ENCODE peak calls at places on chromosome 14, in five cellular contexts. B is GM12878, X is K562, P is HL-60, D is SK-N-SH. F is an unnamed sample.
A peak's percentile ranks its signal among the peaks of the same experiment; 100 is the strongest.

GRCh38 chr14:91125801-91126200 is 11.9 kb downstream of the DGLUCY start:
- DNase-seq in B (no peak), X (no peak), P (no peak), D (no peak), F (no peak)

GRCh38 chr14:86013663-86014062 is 483.7 kb downstream of the FLRT2 start:
- DNase-seq in B (no peak), X (no peak), P (no peak), D (no peak), F (peak; percentile 46)

GRCh38 chr14:35480119-35480769 is 53.7 kb upstream of the INSM2 start:
- DNase-seq in B (peak; percentile 35), X (no peak), P (no peak), D (no peak), F (no peak)

GRCh38 chr14:24241829-24242443 is 487 bp downstream of the TINF2 start:
- DNase-seq in B (no peak), X (peak; percentile 92), P (peak; percentile 22), D (peak; percentile 96), F (peak; percentile 97)

GRCh38 chr14:24542346-24542936 is 33.6 kb downstream of the CTSG start:
- DNase-seq in B (no peak), X (no peak), P (no peak), D (no peak), F (no peak)

GRCh38 chr14:72610831-72611200 is 283.1 kb downstream of the DPF3 start:
- DNase-seq in B (no peak), X (no peak), P (no peak), D (no peak), F (no peak)

GRCh38 chr14:42665083-42665482 is 1058.4 kb downstream of the LRFN5 start:
- DNase-seq in B (no peak), X (no peak), P (no peak), D (no peak), F (no peak)

GRCh38 chr14:103184046-103184445 is 60.8 kb downstream of the TNFAIP2 start:
- DNase-seq in B (no peak), X (no peak), P (no peak), D (no peak), F (no peak)

GRCh38 chr14:35366048-35366428 is 38.5 kb downstream of the NFKBIA start:
- DNase-seq in B (no peak), X (no peak), P (no peak), D (no peak), F (no peak)

GRCh38 chr14:94562941-94563883 is 2.0 kb downstream of the SERPINA4 start:
- DNase-seq in B (no peak), X (no peak), P (no peak), D (no peak), F (no peak)

GRCh38 chr14:68735836-68736235 is 57.0 kb downstream of the ZFP36L1 start:
- DNase-seq in B (no peak), X (no peak), P (no peak), D (no peak), F (no peak)

GRCh38 chr14:68669101-68669500 is 123.8 kb downstream of the ZFP36L1 start:
- DNase-seq in B (no peak), X (no peak), P (no peak), D (no peak), F (no peak)

GRCh38 chr14:75277796-75278421 is 719 bp upstream of the FOS start:
- DNase-seq in B (no peak), X (no peak), P (no peak), D (no peak), F (no peak)

GRCh38 chr14:67228325-67228984 is 12.8 kb upstream of the PALS1 start:
- DNase-seq in B (no peak), X (no peak), P (no peak), D (no peak), F (no peak)

GRCh38 chr14:88346048-88346639 is 23.1 kb upstream of the KCNK10 start:
- DNase-seq in B (no peak), X (no peak), P (no peak), D (no peak), F (peak; percentile 71)

GRCh38 chr14:100526632-100527031 is 60.6 kb downstream of the BEGAIN start:
- DNase-seq in B (no peak), X (no peak), P (no peak), D (no peak), F (no peak)

GRCh38 chr14:84937449-84937848 is 592.5 kb upstream of the FLRT2 start:
- DNase-seq in B (no peak), X (no peak), P (no peak), D (no peak), F (no peak)

GRCh38 chr14:96616168-96616681 is 114.0 kb downstream of the PAPOLA start:
- DNase-seq in B (no peak), X (no peak), P (no peak), D (peak; percentile 56), F (no peak)
- TF ChIP-seq GABPA in B (no peak), X (no peak), P (no peak), D (no peak), F (no peak)

GRCh38 chr14:104971447-104972240 is 6.5 kb downstream of the AHNAK2 start:
- DNase-seq in B (no peak), X (no peak), P (no peak), D (no peak), F (no peak)

GRCh38 chr14:104968153-104968527 is 10.0 kb downstream of the AHNAK2 start:
- DNase-seq in B (no peak), X (peak; percentile 48), P (no peak), D (peak; percentile 75), F (no peak)

GRCh38 chr14:104968541-104969401 is 9.4 kb downstream of the AHNAK2 start:
- DNase-seq in B (no peak), X (no peak), P (no peak), D (peak; percentile 51), F (no peak)

GRCh38 chr14:104970231-104971068 is 7.7 kb downstream of the AHNAK2 start:
- DNase-seq in B (no peak), X (peak; percentile 34), P (no peak), D (no peak), F (no peak)

GRCh38 chr14:104969741-104970230 is 8.4 kb downstream of the AHNAK2 start:
- DNase-seq in B (no peak), X (no peak), P (no peak), D (no peak), F (no peak)
- TF ChIP-seq GABPA in B (no peak), X (no peak), P (no peak), D (no peak), F (no peak)

GRCh38 chr14:52032196-52032865 is 36.5 kb downstream of the NID2 start:
- DNase-seq in B (no peak), X (no peak), P (no peak), D (no peak), F (no peak)

GRCh38 chr14:52026921-52027320 is 37.6 kb downstream of the RTRAF start:
- DNase-seq in B (no peak), X (no peak), P (no peak), D (no peak), F (no peak)

GRCh38 chr14:52031781-52032180 is 37.1 kb downstream of the NID2 start:
- DNase-seq in B (no peak), X (no peak), P (no peak), D (no peak), F (no peak)

GRCh38 chr14:52033131-52033642 is 35.7 kb downstream of the NID2 start:
- DNase-seq in B (no peak), X (no peak), P (no peak), D (no peak), F (no peak)

DNA sequence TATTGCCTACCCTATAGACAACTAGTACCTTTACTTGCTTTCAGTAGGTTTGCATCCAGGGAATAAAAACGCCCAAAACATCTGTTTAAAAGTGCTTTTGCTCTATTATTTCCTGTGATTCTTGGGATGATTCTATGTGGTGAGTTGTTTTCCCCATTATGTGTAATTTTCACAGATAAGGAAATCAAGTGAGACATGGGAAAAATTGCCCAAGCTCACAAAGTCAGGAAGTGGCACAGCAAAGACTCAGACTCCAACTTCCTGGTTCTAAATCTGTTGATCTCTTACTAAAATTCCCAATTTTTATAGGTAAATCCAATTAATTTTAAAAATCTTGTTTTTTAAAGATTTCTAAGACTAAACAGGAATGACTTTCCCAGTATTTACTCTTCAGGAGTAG is 39.0 kb downstream of the NID2 start:
- DNase-seq in B (no peak), X (no peak), P (no peak), D (no peak), F (no peak)
- TF ChIP-seq GABPA in B (no peak), X (no peak), P (no peak), D (no peak), F (no peak)

DNA sequence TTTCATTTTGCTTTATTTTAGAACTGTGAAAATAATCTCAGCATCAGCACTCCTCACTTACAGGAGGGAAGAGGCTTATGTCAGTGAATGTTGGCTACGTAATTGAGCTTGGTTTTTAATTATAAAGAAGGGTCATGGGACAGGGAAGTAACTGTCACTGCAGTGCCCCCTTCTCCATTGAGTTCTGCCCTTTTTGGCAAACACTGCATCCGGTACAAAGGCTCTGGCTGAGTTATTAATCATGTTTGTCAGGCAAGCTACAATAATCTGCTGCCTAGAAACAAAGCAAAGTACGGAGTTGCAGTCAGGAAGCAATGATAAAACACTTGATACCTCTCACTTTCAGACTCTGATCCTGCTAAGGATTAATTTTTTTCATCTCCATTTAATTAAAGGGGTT is 546.7 kb downstream of the SNAPC1 start:
- DNase-seq in B (no peak), X (no peak), P (no peak), D (no peak), F (no peak)
- TF ChIP-seq GABPA in B (no peak), X (no peak), P (no peak), D (no peak), F (no peak)

DNA sequence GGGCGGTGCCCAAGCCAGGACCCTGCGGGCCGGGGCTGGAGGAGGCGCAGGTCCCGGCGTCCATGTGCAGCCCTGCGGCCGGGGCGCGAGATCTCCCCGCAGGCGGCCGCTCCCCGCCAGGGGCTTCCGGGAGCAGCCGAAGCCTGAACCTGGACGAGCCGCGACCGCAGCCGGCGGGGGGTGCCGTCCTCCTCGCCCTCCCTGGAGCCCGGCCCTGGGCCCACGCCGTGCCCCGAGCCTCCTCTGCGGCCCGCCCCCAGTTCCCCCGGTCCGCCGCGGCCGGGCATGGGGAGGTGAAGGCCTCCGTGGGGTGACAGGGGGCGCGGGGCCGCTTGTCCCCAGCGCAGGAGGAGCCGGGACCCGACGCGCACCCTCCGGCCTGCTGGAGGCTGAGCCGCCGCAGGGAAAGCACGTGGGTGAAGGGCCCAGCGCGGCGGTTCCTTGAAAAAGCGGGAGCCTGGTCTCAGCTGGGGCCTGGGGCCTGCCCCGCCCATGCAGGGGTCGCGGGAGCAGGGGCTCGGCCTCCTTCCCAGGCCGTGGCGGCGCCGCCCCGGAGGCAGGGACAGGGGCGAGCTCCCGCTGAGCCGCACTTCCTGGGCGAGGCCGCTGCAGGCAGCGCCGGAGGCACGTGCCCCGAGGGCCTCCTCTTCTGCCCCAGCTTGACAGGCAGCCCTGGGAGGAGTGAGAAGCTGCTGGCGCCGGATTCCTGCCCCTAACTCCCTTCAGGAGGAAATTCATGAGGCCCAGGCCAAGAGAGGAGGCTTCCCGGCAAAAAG is 55.6 kb upstream of the PPP2R5C start:
- DNase-seq in B (no peak), X (no peak), P (no peak), D (no peak), F (no peak)
- TF ChIP-seq GABPA in B (no peak), X (no peak), P (no peak), D (no peak), F (no peak)

F was measured in HepG2.